ENCODE peak calls at places on chromosomes 7 and 10, in six cellular contexts. One of them, this sample, is unnamed.

GRCh38 chr10:3095373-3096139 is 28.2 kb downstream of the PFKP start:
- DNase-seq in tibial nerve: peak
- DNase-seq in K562: peak
- DNase-seq in uterus: peak
- DNase-seq in testis: no peak
- DNase-seq in AG04450: peak
- DNase-seq in this sample: peak

GRCh38 chr7:44390701-44391100 is 65.3 kb upstream of the CAMK2B start:
- DNase-seq in K562: no peak
- DNase-seq in AG04450: no peak
- DNase-seq in tibial nerve: no peak
- DNase-seq in testis: no peak
- DNase-seq in uterus: no peak
- DNase-seq in this sample: no peak

GRCh38 chr7:104275900-104276299 is 52.5 kb upstream of the LHFPL3 start:
- DNase-seq in K562: no peak
- DNase-seq in AG04450: no peak
- DNase-seq in uterus: no peak
- DNase-seq in tibial nerve: no peak
- DNase-seq in testis: no peak
- DNase-seq in this sample: no peak

GRCh38 chr10:71220689-71221540 is 8.5 kb downstream of the UNC5B start:
- DNase-seq in uterus: no peak
- DNase-seq in K562: no peak
- DNase-seq in tibial nerve: no peak
- DNase-seq in AG04450: no peak
- DNase-seq in testis: peak
- DNase-seq in this sample: no peak

GRCh38 chr7:133016629-133017028 is 65.3 kb downstream of the CHCHD3 start:
- DNase-seq in AG04450: no peak
- DNase-seq in K562: no peak
- DNase-seq in tibial nerve: no peak
- DNase-seq in uterus: no peak
- DNase-seq in testis: no peak
- DNase-seq in this sample: no peak

GRCh38 chr7:79837915-79838314 is 296.7 kb upstream of the GNAI1 start:
- DNase-seq in AG04450: no peak
- DNase-seq in K562: no peak
- DNase-seq in testis: no peak
- DNase-seq in uterus: no peak
- DNase-seq in tibial nerve: no peak
- DNase-seq in this sample: no peak

GRCh38 chr7:13830604-13830915 is 158.9 kb downstream of the ETV1 start:
- DNase-seq in K562: no peak
- DNase-seq in AG04450: no peak
- DNase-seq in testis: no peak
- DNase-seq in uterus: no peak
- DNase-seq in tibial nerve: no peak
- DNase-seq in this sample: no peak

GRCh38 chr7:7354674-7355073 is 172.3 kb downstream of the C1GALT1 start:
- DNase-seq in tibial nerve: no peak
- DNase-seq in AG04450: no peak
- DNase-seq in K562: no peak
- DNase-seq in uterus: no peak
- DNase-seq in testis: no peak
- DNase-seq in this sample: no peak

GRCh38 chr7:2521952-2522591 is 2.5 kb downstream of the LFNG start:
- DNase-seq in testis: no peak
- DNase-seq in K562: no peak
- DNase-seq in tibial nerve: no peak
- DNase-seq in uterus: no peak
- DNase-seq in AG04450: no peak
- DNase-seq in this sample: no peak

GRCh38 chr7:133482626-133483025 is 229.7 kb downstream of the EXOC4 start:
- DNase-seq in uterus: no peak
- DNase-seq in K562: no peak
- DNase-seq in testis: no peak
- DNase-seq in tibial nerve: no peak
- DNase-seq in AG04450: no peak
- DNase-seq in this sample: no peak

GRCh38 chr7:26292768-26293560 is 1.3 kb downstream of the SNX10 start:
- DNase-seq in K562: no peak
- DNase-seq in uterus: no peak
- DNase-seq in AG04450: no peak
- DNase-seq in testis: no peak
- DNase-seq in tibial nerve: no peak
- DNase-seq in this sample: no peak

GRCh38 chr7:107659666-107660065 is 962 bp upstream of the SLC26A4 start:
- DNase-seq in AG04450: peak
- DNase-seq in uterus: no peak
- DNase-seq in testis: no peak
- DNase-seq in K562: peak
- DNase-seq in tibial nerve: no peak
- DNase-seq in this sample: no peak

GRCh38 chr7:126658684-126659083 is 594.1 kb downstream of the GRM8 start:
- DNase-seq in uterus: no peak
- DNase-seq in K562: no peak
- DNase-seq in AG04450: no peak
- DNase-seq in tibial nerve: no peak
- DNase-seq in testis: no peak
- DNase-seq in this sample: no peak

GRCh38 chr7:157666530-157667040 is 329.8 kb downstream of the DNAJB6 start:
- DNase-seq in tibial nerve: no peak
- DNase-seq in uterus: no peak
- DNase-seq in AG04450: no peak
- DNase-seq in K562: no peak
- DNase-seq in testis: no peak
- DNase-seq in this sample: no peak

GRCh38 chr7:112182749-112183148 is 23.4 kb downstream of the DOCK4 start:
- DNase-seq in uterus: no peak
- DNase-seq in tibial nerve: no peak
- DNase-seq in K562: no peak
- DNase-seq in AG04450: no peak
- DNase-seq in testis: no peak
- DNase-seq in this sample: no peak

GRCh38 chr7:139679731-139680594 is 97.8 kb downstream of the HIPK2 start:
- DNase-seq in testis: no peak
- DNase-seq in K562: no peak
- DNase-seq in tibial nerve: no peak
- DNase-seq in AG04450: no peak
- DNase-seq in uterus: no peak
- DNase-seq in this sample: no peak

GRCh38 chr7:98191668-98192431 is 19.4 kb upstream of the BHLHA15 start:
- DNase-seq in K562: no peak
- DNase-seq in testis: no peak
- DNase-seq in tibial nerve: no peak
- DNase-seq in uterus: no peak
- DNase-seq in AG04450: no peak
- DNase-seq in this sample: no peak

GRCh38 chr7:98189559-98189958 is 21.7 kb upstream of the BHLHA15 start:
- DNase-seq in K562: no peak
- DNase-seq in testis: no peak
- DNase-seq in uterus: no peak
- DNase-seq in AG04450: no peak
- DNase-seq in tibial nerve: no peak
- DNase-seq in this sample: no peak

GRCh38 chr7:98187138-98187502 is 24.1 kb upstream of the BHLHA15 start:
- DNase-seq in testis: no peak
- DNase-seq in uterus: no peak
- DNase-seq in tibial nerve: no peak
- DNase-seq in AG04450: no peak
- DNase-seq in K562: no peak
- DNase-seq in this sample: no peak

GRCh38 chr7:98185101-98185500 is 26.1 kb upstream of the BHLHA15 start:
- DNase-seq in K562: no peak
- DNase-seq in AG04450: no peak
- DNase-seq in tibial nerve: no peak
- DNase-seq in testis: no peak
- DNase-seq in uterus: no peak
- DNase-seq in this sample: no peak

DNA sequence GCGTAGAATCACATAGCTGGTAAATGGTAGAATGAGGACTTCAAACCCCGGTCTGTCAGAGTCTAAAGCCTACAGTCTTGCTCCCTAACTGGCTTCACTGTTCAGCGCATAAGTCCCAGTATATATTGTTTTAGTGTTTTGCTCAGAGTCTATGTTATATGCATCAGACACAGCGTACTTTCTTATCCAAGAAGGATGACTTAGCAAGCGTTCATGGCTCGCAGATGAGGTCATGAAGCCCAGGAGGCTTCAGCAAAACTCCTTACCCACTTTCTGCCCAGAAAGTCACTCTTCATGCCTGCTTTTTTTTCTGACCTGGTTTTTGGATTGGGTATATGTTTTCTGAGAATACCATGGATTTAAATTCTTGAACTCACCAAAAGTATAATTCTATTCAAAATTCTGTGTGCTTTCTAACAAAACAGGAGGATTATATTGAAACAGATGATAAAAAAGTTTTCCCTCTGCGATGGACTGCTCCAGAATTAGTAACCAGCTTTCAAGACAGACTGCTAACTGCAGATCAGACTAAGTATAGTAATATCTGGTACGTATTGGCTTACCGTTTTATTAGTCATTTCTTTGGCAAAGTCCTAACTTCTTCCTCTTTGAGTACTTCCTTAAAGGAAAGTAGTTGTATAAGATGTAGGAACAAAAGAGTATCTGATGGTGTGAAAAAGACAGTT is 24.6 kb upstream of the BHLHA15 start:
- DNase-seq in testis: no peak
- DNase-seq in tibial nerve: no peak
- DNase-seq in K562: no peak
- DNase-seq in uterus: no peak
- DNase-seq in AG04450: peak
- DNase-seq in this sample: no peak
- H3K27ac ChIP-seq in testis: no peak
- H3K27ac ChIP-seq in tibial nerve: no peak
- H3K27ac ChIP-seq in K562: no peak
- H3K27ac ChIP-seq in uterus: peak
- H3K27ac ChIP-seq in AG04450: peak
- H3K27ac ChIP-seq in this sample: peak

GRCh38 chr10:78964952-78965633 is 103.7 kb upstream of the ZMIZ1 start:
- DNase-seq in tibial nerve: no peak
- DNase-seq in testis: peak
- DNase-seq in uterus: no peak
- DNase-seq in AG04450: no peak
- DNase-seq in K562: peak
- DNase-seq in this sample: peak

GRCh38 chr10:78966182-78966787 is 102.5 kb upstream of the ZMIZ1 start:
- DNase-seq in K562: no peak
- DNase-seq in testis: no peak
- DNase-seq in tibial nerve: no peak
- DNase-seq in uterus: no peak
- DNase-seq in AG04450: no peak
- DNase-seq in this sample: no peak

GRCh38 chr10:78961760-78962159 is 107.0 kb upstream of the ZMIZ1 start:
- DNase-seq in uterus: no peak
- DNase-seq in K562: no peak
- DNase-seq in AG04450: no peak
- DNase-seq in testis: no peak
- DNase-seq in tibial nerve: no peak
- DNase-seq in this sample: no peak

GRCh38 chr10:78964274-78964951 is 104.4 kb upstream of the ZMIZ1 start:
- DNase-seq in testis: no peak
- DNase-seq in K562: no peak
- DNase-seq in AG04450: no peak
- DNase-seq in uterus: no peak
- DNase-seq in tibial nerve: no peak
- DNase-seq in this sample: no peak

DNA sequence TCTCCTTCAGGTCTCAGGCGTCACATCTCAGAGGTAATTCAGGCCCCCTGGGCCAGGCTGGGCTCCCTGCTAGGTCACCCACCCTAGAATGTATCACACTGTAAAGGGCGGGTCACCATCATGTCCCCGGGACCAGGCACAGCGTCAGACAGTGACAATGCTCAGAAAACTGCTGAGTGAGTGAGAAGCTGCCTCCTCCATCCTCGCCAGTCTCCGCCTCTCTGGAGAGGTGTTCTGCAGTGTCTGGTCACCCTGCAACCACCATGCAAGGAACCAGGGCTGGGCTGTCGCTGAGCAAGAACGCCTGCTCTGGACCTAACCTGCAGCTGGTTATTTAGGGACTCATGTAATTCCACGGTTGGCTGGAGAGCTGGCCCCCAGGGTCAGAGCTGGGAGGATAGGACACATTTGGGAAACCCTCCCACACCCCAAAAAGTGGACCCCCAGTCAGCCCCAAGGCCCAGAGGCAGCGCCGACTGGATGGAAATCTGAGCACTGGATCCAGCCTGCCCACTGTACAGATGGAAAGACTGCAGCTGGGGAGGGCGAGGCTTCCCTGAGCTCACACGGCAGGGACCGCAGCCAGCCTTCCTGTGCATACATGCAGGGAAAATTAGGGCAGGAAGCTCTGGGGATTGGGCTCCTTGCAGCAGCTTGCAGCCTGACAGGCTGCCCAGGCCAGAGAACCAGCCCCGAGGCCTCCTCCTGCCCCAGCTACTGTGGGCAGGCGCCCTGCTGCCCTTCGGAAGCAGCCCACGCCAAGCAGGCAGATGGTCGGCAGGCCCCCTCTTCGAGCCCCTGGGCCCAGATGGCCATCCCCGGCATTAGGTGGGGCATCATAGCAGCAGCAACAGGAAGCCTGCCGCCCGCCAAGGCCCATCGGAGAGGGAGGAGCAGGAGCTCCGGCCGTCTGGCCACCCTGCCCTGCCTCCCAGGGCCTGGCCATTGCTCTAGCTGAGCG is 105.4 kb upstream of the ZMIZ1 start:
- DNase-seq in AG04450: no peak
- DNase-seq in testis: no peak
- DNase-seq in tibial nerve: no peak
- DNase-seq in K562: no peak
- DNase-seq in uterus: no peak
- DNase-seq in this sample: no peak
- H3K27ac ChIP-seq in AG04450: no peak
- H3K27ac ChIP-seq in testis: no peak
- H3K27ac ChIP-seq in tibial nerve: peak
- H3K27ac ChIP-seq in K562: no peak
- H3K27ac ChIP-seq in uterus: no peak
- H3K27ac ChIP-seq in this sample: no peak

DNA sequence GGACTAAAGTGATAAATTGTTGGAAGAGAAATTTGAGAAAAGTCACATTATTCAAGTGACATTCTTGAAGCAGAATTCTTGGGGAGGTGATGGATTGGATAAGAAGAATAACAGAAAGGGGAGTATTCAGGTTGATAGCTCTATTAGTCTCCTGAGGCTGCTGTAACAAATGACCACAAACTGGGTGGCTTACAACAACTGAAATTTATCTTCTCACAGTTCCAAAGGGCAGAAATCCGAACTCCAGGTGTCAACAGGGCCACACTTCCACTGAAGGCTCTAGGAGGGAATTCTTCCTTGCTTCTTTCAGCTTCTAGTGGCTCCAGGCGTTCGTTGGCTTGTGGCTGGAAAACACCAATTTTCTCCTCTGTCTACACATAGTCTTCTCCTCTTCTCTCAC is 99.8 kb downstream of the TES start:
- DNase-seq in uterus: no peak
- DNase-seq in AG04450: no peak
- DNase-seq in tibial nerve: no peak
- DNase-seq in testis: no peak
- DNase-seq in K562: no peak
- DNase-seq in this sample: no peak
- H3K27ac ChIP-seq in uterus: no peak
- H3K27ac ChIP-seq in AG04450: no peak
- H3K27ac ChIP-seq in tibial nerve: no peak
- H3K27ac ChIP-seq in testis: no peak
- H3K27ac ChIP-seq in K562: no peak
- H3K27ac ChIP-seq in this sample: no peak

GRCh38 chr10:43648083-43648391 is 644 bp downstream of the ZNF32 start:
- DNase-seq in K562: no peak
- DNase-seq in tibial nerve: no peak
- DNase-seq in uterus: no peak
- DNase-seq in testis: no peak
- DNase-seq in AG04450: no peak
- DNase-seq in this sample: no peak
- H3K27ac ChIP-seq in K562: peak
- H3K27ac ChIP-seq in tibial nerve: peak
- H3K27ac ChIP-seq in uterus: peak
- H3K27ac ChIP-seq in testis: peak
- H3K27ac ChIP-seq in AG04450: no peak
- H3K27ac ChIP-seq in this sample: peak

This sample was measured in thoracic aorta.